ENCODE peak calls at places on chromosomes 5 and 9, in four cellular contexts. G is esophagus squamous epithelium, F is keratinocyte, D is hepatocyte. K is an unnamed sample.

GRCh38 chr5:179798144-179798770 is 4.5 kb downstream of the LTC4S start:
- DNase-seq in F (no peak), D (no peak), G (no peak), K (no peak)

GRCh38 chr5:156396830-156397081 is 69.8 kb downstream of the SGCD start:
- DNase-seq in D (peak; percentile 6), F (no peak), G (no peak), K (no peak)

GRCh38 chr9:137672907-137673791 is 54.3 kb downstream of the EHMT1 start:
- DNase-seq in G (no peak), F (peak; percentile 30), D (peak; percentile 85), K (peak; percentile 63)

GRCh38 chr5:144187699-144188294 is 17.1 kb downstream of the KCTD16 start:
- DNase-seq in D (peak; percentile 72), F (no peak), G (peak; percentile 24), K (no peak)

GRCh38 chr5:130571076-130571475 is 594.0 kb downstream of the HINT1 start:
- DNase-seq in G (no peak), F (no peak), D (no peak), K (no peak)

GRCh38 chr5:3197699-3198098 is 397.9 kb upstream of the IRX1 start:
- DNase-seq in F (no peak), D (peak; percentile 48), G (no peak), K (no peak)

GRCh38 chr5:159319363-159319762 is 10.9 kb downstream of the IL12B start:
- DNase-seq in D (no peak), F (no peak), G (no peak), K (no peak)

GRCh38 chr5:168659286-168659847 is 80.2 kb upstream of the PANK3 start:
- DNase-seq in G (no peak), F (no peak), D (peak; percentile 34), K (no peak)

GRCh38 chr5:78557601-78558000 is 91.0 kb downstream of the LHFPL2 start:
- DNase-seq in G (no peak), D (no peak), F (no peak), K (no peak)

GRCh38 chr5:173452098-173452497 is 123.9 kb upstream of the STC2 start:
- DNase-seq in D (no peak), F (no peak), G (no peak), K (peak; percentile 73)

GRCh38 chr5:54470677-54471076 is 15.2 kb downstream of the HSPB3 start:
- DNase-seq in G (no peak), F (no peak), D (no peak), K (no peak)

GRCh38 chr5:141330299-141331080 is at the start of gene PCDHGA1:
- DNase-seq in D (no peak), F (no peak), G (no peak), K (no peak)

GRCh38 chr5:80182802-80183645 is 72.8 kb downstream of the SERINC5 start:
- DNase-seq in D (no peak), G (no peak), F (no peak), K (no peak)

GRCh38 chr5:8934455-8934854 is 611.4 kb downstream of the SEMA5A start:
- DNase-seq in F (no peak), D (no peak), G (no peak), K (no peak)

GRCh38 chr5:95591490-95591901 is 28.4 kb upstream of the GPR150 start:
- DNase-seq in D (no peak), G (no peak), F (peak; percentile 48), K (no peak)

GRCh38 chr9:127862075-127863011 is 7.9 kb upstream of the ENG start:
- DNase-seq in G (no peak), F (no peak), D (no peak), K (peak; percentile 94)

GRCh38 chr5:151155777-151156731 is 1.5 kb downstream of the ANXA6 start:
- DNase-seq in D (peak; percentile 42), G (no peak), F (no peak), K (no peak)

GRCh38 chr5:67215592-67216471 is 19.2 kb upstream of the CD180 start:
- DNase-seq in F (no peak), G (peak; percentile 55), D (peak; percentile 52), K (peak; percentile 90)

GRCh38 chr9:1709347-1709746 is 305.8 kb upstream of the SMARCA2 start:
- DNase-seq in G (no peak), F (no peak), D (no peak), K (no peak)

GRCh38 chr9:98091735-98092632 is 27.0 kb downstream of the TRIM14 start:
- DNase-seq in F (no peak), G (no peak), D (peak; percentile 55), K (no peak)

GRCh38 chr5:59722875-59723274 is 170.7 kb downstream of the PDE4D start:
- DNase-seq in G (no peak), F (no peak), D (no peak), K (no peak)

GRCh38 chr5:23284656-23285055 is 222.8 kb upstream of the PRDM9 start:
- DNase-seq in F (no peak), G (no peak), D (no peak), K (no peak)

GRCh38 chr5:39432687-39433086 is 7.9 kb upstream of the DAB2 start:
- DNase-seq in G (no peak), D (peak; percentile 33), F (no peak), K (no peak)

GRCh38 chr5:115450741-115451140 is 93.8 kb downstream of the FEM1C start:
- DNase-seq in F (no peak), G (no peak), D (no peak), K (no peak)

GRCh38 chr5:64126202-64126601 is 39.4 kb upstream of the RNF180 start:
- DNase-seq in G (no peak), F (no peak), D (no peak), K (no peak)

GRCh38 chr5:127216906-127217675 is 73.5 kb upstream of the MEGF10 start:
- DNase-seq in F (no peak), D (no peak), G (no peak), K (no peak)

GRCh38 chr9:22682536-22683392 is 236.1 kb downstream of the DMRTA1 start:
- DNase-seq in G (no peak), F (no peak), D (no peak), K (no peak)

GRCh38 chr5:66821626-66822429 is 225.6 kb downstream of the MAST4 start:
- DNase-seq in G (no peak), F (no peak), D (no peak), K (no peak)

DNA sequence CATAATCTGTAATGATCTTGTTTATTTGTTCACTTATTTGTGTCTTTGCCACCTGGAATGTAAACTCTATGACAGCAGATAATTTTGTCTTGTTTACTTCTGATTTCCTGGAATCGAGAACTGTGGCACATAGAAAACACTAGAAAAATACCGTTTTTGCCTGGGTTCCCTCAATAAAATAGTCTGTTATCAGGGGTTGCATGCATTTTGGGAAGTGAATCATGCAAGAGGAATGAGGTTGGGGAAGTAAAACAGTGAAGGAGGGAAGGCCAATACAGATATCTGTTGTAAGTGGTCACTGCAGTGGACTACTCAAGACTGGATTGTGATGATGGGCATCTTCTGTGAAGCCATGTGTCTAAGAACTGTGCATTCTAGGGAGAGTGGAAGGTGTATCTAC is 45.2 kb upstream of the IL6ST start:
- DNase-seq in G (no peak), F (no peak), D (no peak), K (no peak)
- H3K4me1 ChIP-seq in G (no peaks in the 10 kb centered on the region), F (no peaks in the 10 kb centered on the region), D (no peaks in the 10 kb centered on the region), K (no peaks in the 10 kb centered on the region)

DNA sequence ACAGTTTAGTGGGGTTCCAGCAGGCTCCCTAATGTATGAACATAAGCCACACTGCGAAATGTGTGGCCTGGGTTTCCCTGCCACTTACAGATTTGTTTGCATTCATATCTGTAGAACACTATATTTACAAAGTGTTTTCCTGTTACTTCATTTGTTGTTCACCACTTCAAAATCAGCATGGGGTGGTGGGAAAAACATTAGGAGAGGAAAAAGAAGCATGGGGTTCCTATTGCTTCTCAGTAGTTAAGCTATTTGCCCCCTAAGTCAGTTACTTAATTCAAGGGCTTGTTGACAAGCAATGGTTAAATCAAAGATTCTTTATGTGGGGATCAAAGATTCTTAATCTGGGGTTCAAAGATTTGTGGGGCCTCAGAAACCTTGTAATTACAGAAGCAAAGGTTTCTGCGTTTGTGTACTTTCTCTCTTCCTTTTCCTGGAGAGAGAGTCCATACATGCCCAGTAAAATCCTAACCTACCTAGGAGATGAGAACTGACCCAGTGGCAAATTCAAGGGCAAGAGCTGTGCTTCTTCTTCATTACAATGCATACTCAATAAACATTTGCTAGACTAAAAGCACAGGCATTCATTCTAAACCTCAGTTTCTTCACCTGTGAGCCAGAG is 27.0 kb downstream of the ZNF608 start:
- DNase-seq in F (no peak), G (no peak), D (no peak), K (no peak)
- H3K4me1 ChIP-seq in F (no peaks in the 10 kb centered on the region), G (peaks cover 26% of the 10 kb centered on the region), D (peaks cover 37% of the 10 kb centered on the region), K (peaks cover 2% of the 10 kb centered on the region)

GRCh38 chr5:180801596-180802324 is 846 bp downstream of the MGAT1 start:
- DNase-seq in G (no peak), F (no peak), D (no peak), K (no peak)
- H3K4me1 ChIP-seq in G (peaks cover 92% of the 10 kb centered on the region), F (peaks cover 66% of the 10 kb centered on the region), D (peaks cover 60% of the 10 kb centered on the region), K (peaks cover 2% of the 10 kb centered on the region)

GRCh38 chr9:16622541-16622940 is 247.9 kb downstream of the BNC2 start:
- DNase-seq in F (no peak), G (no peak), D (no peak), K (no peak)

GRCh38 chr9:16626577-16627130 is 243.8 kb downstream of the BNC2 start:
- DNase-seq in D (peak; percentile 70), G (no peak), F (no peak), K (no peak)

GRCh38 chr9:16625831-16626230 is 244.6 kb downstream of the BNC2 start:
- DNase-seq in G (no peak), D (no peak), F (no peak), K (no peak)

GRCh38 chr9:16625106-16625505 is 245.4 kb downstream of the BNC2 start:
- DNase-seq in G (no peak), F (no peak), D (no peak), K (no peak)

DNA sequence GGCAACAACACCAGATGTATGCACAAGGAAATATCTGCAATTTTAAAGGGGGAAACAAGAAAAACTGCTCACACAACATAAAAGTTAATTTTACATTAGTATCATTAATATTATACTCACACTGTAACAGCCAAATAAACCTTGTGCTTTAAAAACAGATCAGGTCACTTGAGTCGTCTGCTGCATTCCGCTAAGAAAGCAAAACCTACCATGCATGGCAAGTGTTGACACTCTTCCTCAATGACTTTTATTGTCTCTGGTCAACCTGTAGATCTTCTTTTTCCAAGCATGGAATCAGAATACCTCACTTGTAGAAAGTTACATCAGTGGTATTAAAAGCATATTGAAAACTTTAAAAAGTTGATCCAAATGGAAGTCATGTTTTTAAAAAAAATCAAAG is 246.1 kb downstream of the BNC2 start:
- DNase-seq in D (no peak), F (no peak), G (no peak), K (no peak)
- H3K4me1 ChIP-seq in D (peaks cover 29% of the 10 kb centered on the region), F (no peaks in the 10 kb centered on the region), G (peaks cover 24% of the 10 kb centered on the region), K (no peaks in the 10 kb centered on the region)

GRCh38 chr9:116942593-116943061 is 255.5 kb downstream of the TRIM32 start:
- DNase-seq in D (no peak), G (no peak), F (no peak), K (no peak)
- H3K4me1 ChIP-seq in D (no peaks in the 10 kb centered on the region), G (no peaks in the 10 kb centered on the region), F (no peaks in the 10 kb centered on the region), K (peaks cover 5% of the 10 kb centered on the region)

DNA sequence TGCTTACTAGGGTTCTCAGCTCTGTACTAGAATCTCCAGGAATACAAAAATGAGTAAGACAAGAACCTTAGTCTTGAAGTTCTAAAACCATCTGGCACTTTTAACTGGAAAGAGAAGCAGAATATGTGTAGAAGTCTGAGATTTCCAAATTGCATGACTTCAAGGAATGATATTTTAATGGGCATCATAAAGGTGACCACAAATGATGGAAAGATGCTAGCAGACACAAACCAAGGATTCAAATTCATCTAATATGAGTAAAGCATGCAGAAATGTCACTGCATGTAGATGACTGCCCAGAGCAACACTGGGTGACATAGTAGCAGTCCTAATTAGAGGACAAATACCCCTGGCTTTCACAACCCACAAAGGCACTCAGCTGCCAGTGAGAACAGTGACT is 117.2 kb downstream of the RPS23 start:
- DNase-seq in G (no peak), D (no peak), F (no peak), K (no peak)
- H3K4me1 ChIP-seq in G (peaks cover 30% of the 10 kb centered on the region), D (peaks cover 29% of the 10 kb centered on the region), F (peaks cover 37% of the 10 kb centered on the region), K (no peaks in the 10 kb centered on the region)

K was measured in aorta.